ENCODE peak calls at places on chromosomes 1 and 21, in five cellular contexts. I, O, E, F and U are unnamed samples.

GRCh38 chr1:18225236-18225904 is 117.8 kb downstream of the IGSF21 start:
- DNase-seq in I (no peak), O (no peak), E (no peak), F (no peak), U (no peak)

GRCh38 chr1:79059361-79059760 is 52.8 kb upstream of the ADGRL4 start:
- DNase-seq in I (no peak), O (no peak), E (no peak), F (no peak), U (no peak)

GRCh38 chr1:179760521-179760920 is 17.4 kb downstream of the FAM163A start:
- DNase-seq in I (no peak), O (no peak), E (no peak), F (no peak), U (no peak)

GRCh38 chr1:112849425-112849966 is 106.5 kb downstream of the SLC16A1 start:
- DNase-seq in I (peak; percentile 9), O (no peak), E (peak; percentile 80), F (no peak), U (no peak)

GRCh38 chr1:18234790-18235242 is 127.2 kb downstream of the IGSF21 start:
- DNase-seq in I (peak; percentile 63), O (no peak), E (peak; percentile 92), F (no peak), U (no peak)

GRCh38 chr1:209769171-209769904 is 13.5 kb downstream of the TRAF3IP3 start:
- DNase-seq in I (no peak), O (peak; percentile 66), E (no peak), F (peak; percentile 77), U (peak; percentile 27)

GRCh38 chr1:231929311-231929710 is 302.7 kb downstream of the DISC1 start:
- DNase-seq in I (no peak), O (no peak), E (peak; percentile 46), F (no peak), U (no peak)

GRCh38 chr1:102886638-102887037 is 221.7 kb downstream of the COL11A1 start:
- DNase-seq in I (no peak), O (no peak), E (no peak), F (no peak), U (no peak)

GRCh38 chr1:213123532-213123931 is 72.5 kb downstream of the RPS6KC1 start:
- DNase-seq in I (peak; percentile 34), O (peak; percentile 11), E (no peak), F (no peak), U (no peak)

GRCh38 chr21:38244407-38244787 is 12.4 kb upstream of the KCNJ15 start:
- DNase-seq in I (no peak), O (no peak), E (no peak), F (no peak), U (no peak)

GRCh38 chr1:240385985-240386978 is 225.7 kb downstream of the GREM2 start:
- DNase-seq in I (peak; percentile 82), O (peak; percentile 66), E (no peak), F (no peak), U (peak; percentile 23)

GRCh38 chr1:229272164-229273158 is 1.6 kb downstream of the RAB4A start:
- DNase-seq in I (no peak), O (no peak), E (no peak), F (no peak), U (no peak)

GRCh38 chr1:229199892-229200291 is 71.0 kb upstream of the RAB4A start:
- DNase-seq in I (no peak), O (no peak), E (no peak), F (no peak), U (no peak)

GRCh38 chr1:157852476-157852875 is 10.9 kb upstream of the CD5L start:
- DNase-seq in I (no peak), O (no peak), E (no peak), F (no peak), U (no peak)

GRCh38 chr1:153251562-153251961 is 7.9 kb upstream of the LORICRIN start:
- DNase-seq in I (no peak), O (no peak), E (no peak), F (no peak), U (no peak)

GRCh38 chr1:202688401-202688800 is 21.9 kb downstream of the SYT2 start:
- DNase-seq in I (no peak), O (no peak), E (no peak), F (no peak), U (no peak)

GRCh38 chr1:149986486-149987296 is 23.8 kb downstream of the OTUD7B start:
- DNase-seq in I (no peak), O (peak; percentile 65), E (no peak), F (no peak), U (no peak)

GRCh38 chr1:112706505-112707216 is at the start of gene RHOC:
- DNase-seq in I (no peak), O (no peak), E (peak; percentile 79), F (peak; percentile 85), U (no peak)

GRCh38 chr1:9659328-9659727 is 7.8 kb downstream of the PIK3CD start:
- DNase-seq in I (no peak), O (peak; percentile 69), E (no peak), F (no peak), U (no peak)

GRCh38 chr1:223443397-223443796 is 50.2 kb downstream of the CCDC185 start:
- DNase-seq in I (no peak), O (no peak), E (no peak), F (no peak), U (no peak)

GRCh38 chr1:41918450-41919043 is at the start of gene HIVEP3:
- DNase-seq in I (peak; percentile 35), O (no peak), E (peak; percentile 67), F (no peak), U (no peak)

GRCh38 chr1:176754663-176755062 is 291.7 kb downstream of the PAPPA2 start:
- DNase-seq in I (no peak), O (no peak), E (no peak), F (no peak), U (no peak)

GRCh38 chr1:211695135-211695816 is 19.9 kb upstream of the NEK2 start:
- DNase-seq in I (no peak), O (no peak), E (no peak), F (no peak), U (no peak)

GRCh38 chr1:219699870-219700269 is 87.0 kb upstream of the ZC3H11B start:
- DNase-seq in I (no peak), O (peak; percentile 10), E (no peak), F (no peak), U (no peak)

GRCh38 chr21:46634966-46635323 is 529 bp upstream of the PRMT2 start:
- DNase-seq in I (peak; percentile 79), O (peak; percentile 70), E (peak; percentile 95), F (peak; percentile 65), U (peak; percentile 32)

GRCh38 chr1:151158751-151159251 is 2.4 kb downstream of the TNFAIP8L2 start:
- DNase-seq in I (no peak), O (no peak), E (peak; percentile 40), F (no peak), U (peak; percentile 26)

GRCh38 chr1:236103646-236104218 is 38.6 kb upstream of the GPR137B start:
- DNase-seq in I (peak; percentile 58), O (no peak), E (peak; percentile 82), F (peak; percentile 37), U (no peak)

GRCh38 chr1:25799758-25800537 is at the start of gene SELENON:
- DNase-seq in I (no peak), O (no peak), E (peak; percentile 91), F (peak; percentile 86), U (peak; percentile 42)

GRCh38 chr1:219247441-219247840 is 73.8 kb downstream of the LYPLAL1 start:
- DNase-seq in I (no peak), O (no peak), E (no peak), F (no peak), U (no peak)

GRCh38 chr1:209072481-209072880 is 511.0 kb upstream of the CAMK1G start:
- DNase-seq in I (no peak), O (no peak), E (no peak), F (no peak), U (no peak)

GRCh38 chr1:204448991-204449390 is 37.4 kb upstream of the PPP1R15B start:
- DNase-seq in I (no peak), O (no peak), E (no peak), F (no peak), U (no peak)

GRCh38 chr1:204451352-204452124 is 39.9 kb upstream of the PPP1R15B start:
- DNase-seq in I (no peak), O (no peak), E (no peak), F (no peak), U (no peak)

GRCh38 chr1:204450461-204451257 is 39.0 kb upstream of the PPP1R15B start:
- DNase-seq in I (peak; percentile 55), O (no peak), E (peak; percentile 10), F (peak; percentile 74), U (peak; percentile 90)

GRCh38 chr1:204448321-204448964 is 36.8 kb upstream of the PPP1R15B start:
- DNase-seq in I (peak; percentile 64), O (no peak), E (no peak), F (no peak), U (peak; percentile 70)

GRCh38 chr1:204449631-204450280 is 38.1 kb upstream of the PPP1R15B start:
- DNase-seq in I (no peak), O (no peak), E (peak; percentile 20), F (no peak), U (peak; percentile 61)
- H3K27ac ChIP-seq in I (peak overlapping the region; percentile 44), O (no peak overlapping the region), E (no peak overlapping the region), F (peak overlapping the region; percentile 83), U (peak overlapping the region; percentile 98)

GRCh38 chr1:39230261-39231190 is 26.0 kb downstream of the MACF1 start:
- DNase-seq in I (no peak), O (no peak), E (peak; percentile 82), F (no peak), U (no peak)
- H3K27ac ChIP-seq in I (no peak overlapping the region), O (no peak overlapping the region), E (peak overlapping the region; percentile 94), F (peak overlapping the region; percentile 21), U (no peak overlapping the region)

GRCh38 chr21:17435565-17436543 is 77.0 kb upstream of the CXADR start:
- DNase-seq in I (peak; percentile 12), O (no peak), E (no peak), F (no peak), U (no peak)
- H3K27ac ChIP-seq in I (no peak overlapping the region), O (no peak overlapping the region), E (no peak overlapping the region), F (no peak overlapping the region), U (no peak overlapping the region)

GRCh38 chr1:244050835-244051444 is at the start of gene ZBTB18:
- DNase-seq in I (no peak), O (peak; percentile 75), E (peak; percentile 52), F (no peak), U (peak; percentile 30)

GRCh38 chr1:244052011-244052727 is 1.1 kb downstream of the ZBTB18 start:
- DNase-seq in I (no peak), O (no peak), E (no peak), F (no peak), U (peak; percentile 32)

GRCh38 chr1:244054247-244054923 is 3.3 kb downstream of the ZBTB18 start:
- DNase-seq in I (no peak), O (no peak), E (no peak), F (no peak), U (no peak)

GRCh38 chr1:244053831-244054230 is 2.7 kb downstream of the ZBTB18 start:
- DNase-seq in I (no peak), O (no peak), E (no peak), F (no peak), U (no peak)

DNA sequence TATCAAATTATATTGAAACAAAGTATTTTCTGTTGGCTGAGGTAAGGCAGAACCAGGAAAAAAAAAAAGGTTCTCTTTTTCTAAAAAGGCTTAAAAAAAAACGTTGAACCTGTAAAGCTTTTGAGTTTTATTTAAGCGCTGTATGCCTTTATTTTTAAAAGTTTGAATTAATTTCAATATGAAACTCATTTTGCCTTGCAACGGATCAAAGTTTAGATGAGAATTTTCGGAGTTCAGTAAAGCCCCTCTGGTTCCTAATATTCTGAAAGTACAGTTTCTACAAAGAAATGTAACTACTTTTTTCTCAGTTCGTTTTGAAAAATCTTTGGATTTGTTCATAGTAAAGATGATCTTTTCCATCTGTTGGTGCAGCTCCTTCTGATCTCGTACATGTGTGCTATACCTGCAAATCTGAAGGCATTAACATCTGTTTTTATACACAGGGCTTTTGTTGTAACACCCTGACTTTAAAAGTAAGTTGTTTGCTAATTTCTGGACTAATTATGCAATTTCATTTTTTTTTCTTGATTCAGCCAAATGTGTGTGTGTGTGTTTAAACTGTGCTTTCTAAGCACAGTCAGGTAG is 1.7 kb downstream of the ZBTB18 start:
- DNase-seq in I (no peak), O (no peak), E (no peak), F (no peak), U (no peak)
- H3K27ac ChIP-seq in I (no peak overlapping the region), O (no peak overlapping the region), E (no peak overlapping the region), F (no peak overlapping the region), U (peak overlapping the region; percentile 84)